ENCODE peak calls at places on chromosomes 3 and 15, in five cellular contexts. C is CD4-positive, alpha-beta T cell; K is upper lobe of right lung; R is lung; O is Caco-2. L is an unnamed sample. For H3K27me3, the result is how much of the 10 kb centered on the place peaks cover.

GRCh38 chr3:20083953-20084352 is 43.7 kb downstream of the KAT2B start:
- DNase-seq in C (no peak), K (no peak), R (no peak), O (no peak), L (no peak)

GRCh38 chr3:78606756-78607155 is 1161.0 kb downstream of the ROBO1 start:
- DNase-seq in C (no peak), K (no peak), R (no peak), O (no peak), L (no peak)

GRCh38 chr3:187718802-187719201 is 16.4 kb upstream of the RTP2 start:
- DNase-seq in C (no peak), K (no peak), R (no peak), O (no peak), L (no peak)

GRCh38 chr3:8559351-8559750 is 57.7 kb downstream of the LMCD1 start:
- DNase-seq in C (no peak), K (no peak), R (no peak), O (no peak), L (no peak)

GRCh38 chr3:101038880-101039279 is 45.7 kb upstream of the ABI3BP start:
- DNase-seq in C (no peak), K (no peak), R (no peak), O (no peak), L (no peak)

GRCh38 chr15:60781211-60781713 is 302.3 kb upstream of the ICE2 start:
- DNase-seq in C (no peak), K (no peak), R (no peak), O (no peak), L (no peak)

GRCh38 chr3:49157289-49157688 is 8.8 kb downstream of the CCDC71 start:
- DNase-seq in C (no peak), K (no peak), R (no peak), O (no peak), L (no peak)

GRCh38 chr3:3232251-3232650 is 52.8 kb upstream of the CRBN start:
- DNase-seq in C (no peak), K (no peak), R (no peak), O (no peak), L (no peak)

GRCh38 chr15:45804028-45804427 is 169.2 kb downstream of the SQOR start:
- DNase-seq in C (no peak), K (no peak), R (no peak), O (no peak), L (no peak)

GRCh38 chr3:47283193-47283537 is 421 bp downstream of the KLHL18 start:
- DNase-seq in C (no peak), K (no peak), R (peak), O (no peak), L (no peak)

GRCh38 chr3:41525288-41526064 is 326.2 kb downstream of the CTNNB1 start:
- DNase-seq in C (no peak), K (no peak), R (no peak), O (no peak), L (no peak)

GRCh38 chr3:124780767-124781485 is 50.7 kb downstream of the UMPS start:
- DNase-seq in C (no peak), K (peak), R (no peak), O (peak), L (no peak)

GRCh38 chr3:141243295-141243707 is 11.7 kb downstream of the PXYLP1 start:
- DNase-seq in C (peak), K (no peak), R (no peak), O (no peak), L (no peak)

GRCh38 chr3:144259267-144259666 is 287.6 kb downstream of the DIPK2A start:
- DNase-seq in C (no peak), K (no peak), R (no peak), O (no peak), L (no peak)

GRCh38 chr15:50148362-50148963 is 29.4 kb upstream of the ATP8B4 start:
- DNase-seq in C (no peak), K (no peak), R (no peak), O (peak), L (no peak)

GRCh38 chr3:59364471-59364870 is 314.6 kb upstream of the CFAP20DC start:
- DNase-seq in C (no peak), K (no peak), R (no peak), O (no peak), L (no peak)

GRCh38 chr15:35756588-35756987 is 210.6 kb upstream of the DPH6 start:
- DNase-seq in C (no peak), K (no peak), R (no peak), O (no peak), L (no peak)

GRCh38 chr15:82298520-82298919 is 35.9 kb downstream of the SAXO2 start:
- DNase-seq in C (peak), K (peak), R (peak), O (no peak), L (peak)

GRCh38 chr3:151841801-151842200 is 27.9 kb downstream of the AADAC start:
- DNase-seq in C (no peak), K (no peak), R (no peak), O (no peak), L (no peak)

GRCh38 chr3:106844638-106845037 is 532.6 kb upstream of the CCDC54 start:
- DNase-seq in C (no peak), K (no peak), R (no peak), O (no peak), L (no peak)

DNA sequence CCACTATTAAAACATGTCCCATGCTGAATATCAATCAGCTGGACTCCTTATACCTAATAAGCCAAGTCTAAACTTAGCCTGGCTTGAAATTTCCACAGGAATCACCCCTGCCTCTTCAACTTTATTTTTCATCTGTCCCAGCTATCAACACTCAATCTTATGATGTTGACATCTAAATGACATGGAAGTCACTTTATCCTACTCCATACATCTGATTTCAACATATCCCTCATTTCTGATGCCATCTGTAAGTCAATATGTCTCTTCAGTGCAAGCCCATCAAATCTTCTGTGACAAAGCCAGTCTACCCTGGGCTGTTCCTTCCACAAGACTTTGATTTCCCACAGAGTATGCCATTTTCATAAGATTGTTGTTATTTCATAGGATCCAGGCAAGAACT is 143.6 kb upstream of the SEMA6D start:
- DNase-seq in C (no peak), K (no peak), R (no peak), O (no peak), L (no peak)
- TF ChIP-seq CTCF in C (no peak), K (no peak), R (no peak), O (no peak), L (no peak)

GRCh38 chr15:29569533-29570092 is 252.7 kb downstream of the TJP1 start:
- DNase-seq in C (no peak), K (no peak), R (no peak), O (no peak), L (no peak)

GRCh38 chr15:29570931-29571727 is 251.1 kb downstream of the TJP1 start:
- DNase-seq in C (no peak), K (no peak), R (no peak), O (no peak), L (peak)

GRCh38 chr15:29571728-29572454 is 250.4 kb downstream of the TJP1 start:
- DNase-seq in C (no peak), K (no peak), R (no peak), O (no peak), L (no peak)

GRCh38 chr15:29570121-29570930 is 251.9 kb downstream of the TJP1 start:
- DNase-seq in C (no peak), K (no peak), R (no peak), O (no peak), L (no peak)

DNA sequence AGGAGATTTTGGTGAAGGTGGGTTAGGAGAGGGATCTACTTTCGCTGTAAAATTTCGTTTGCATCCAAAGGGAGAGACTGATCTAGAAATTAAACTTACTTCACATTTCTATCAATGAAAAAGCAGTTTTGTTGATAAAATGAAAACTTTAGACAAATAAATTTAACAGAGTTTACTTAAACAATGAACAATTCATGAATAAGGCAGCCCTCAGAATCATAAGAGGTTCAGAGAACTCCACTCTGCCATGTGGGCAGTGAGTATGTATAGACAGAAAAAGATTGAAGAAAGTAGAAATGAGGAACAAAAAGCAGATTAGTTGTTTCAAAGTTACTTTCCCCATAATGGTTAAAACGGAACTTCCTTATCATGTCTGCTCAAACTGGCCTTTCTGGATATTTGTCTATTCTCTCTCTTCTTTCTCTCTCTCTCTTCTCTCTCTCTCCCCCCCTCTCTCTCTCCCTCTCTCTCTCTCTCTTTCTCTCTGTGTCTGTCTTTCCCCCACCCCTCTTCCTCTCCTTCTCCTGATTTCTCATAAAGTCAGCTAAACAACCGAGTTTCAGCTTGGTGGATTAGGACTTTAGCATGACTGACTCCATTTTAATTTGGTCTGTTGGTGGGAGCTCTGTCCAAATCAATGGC is 248.9 kb downstream of the TJP1 start:
- DNase-seq in C (no peak), K (no peak), R (no peak), O (no peak), L (no peak)
- H3K27me3 ChIP-seq in C (under half), K (under half), R (under half), O (under half), L (under half)

DNA sequence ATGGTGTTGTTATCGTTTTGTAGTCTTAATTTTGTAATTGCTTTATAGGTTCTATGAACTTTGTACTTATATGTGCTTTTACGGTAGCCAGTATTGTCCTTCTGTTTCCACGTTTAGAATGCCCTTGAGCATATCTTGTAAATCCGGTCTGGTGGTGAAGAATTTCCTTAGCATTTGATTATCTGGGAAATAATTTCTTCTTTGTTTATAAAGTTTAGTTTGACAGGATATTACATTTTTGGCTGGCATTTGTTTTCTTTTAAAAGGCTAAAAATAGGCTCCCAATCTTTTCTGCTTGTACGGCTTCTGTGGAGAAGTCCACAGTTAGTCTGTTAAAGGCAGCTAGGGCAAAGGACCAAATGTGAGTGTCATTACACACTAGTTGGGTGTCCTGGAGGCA is 36.7 kb downstream of the SPESP1 start:
- DNase-seq in C (no peak), K (no peak), R (no peak), O (no peak), L (no peak)
- TF ChIP-seq CTCF in C (no peak), K (no peak), R (no peak), O (no peak), L (no peak)

GRCh38 chr3:147412917-147413711 is 3.9 kb downstream of the ZIC1 start:
- DNase-seq in C (no peak), K (no peak), R (no peak), O (no peak), L (no peak)
- H3K27me3 ChIP-seq in C (half or more), K (half or more), R (under half), O (under half), L (under half)